ENCODE peak calls at places on chromosome 11, in four cellular contexts. N is IMR-90, I is HepG2, A is H1. C is an unnamed sample.

GRCh38 chr11:115104851-115105453 is 399.3 kb downstream of the CADM1 start:
- DNase-seq in N (no peak), I (no peak), A (no peak), C (no peak)

GRCh38 chr11:124123587-124123986 is 8.3 kb downstream of the VWA5A start:
- DNase-seq in N (no peak), I (no peak), A (no peak), C (peak; percentile 22)

GRCh38 chr11:128776434-128777284 is 82.8 kb downstream of the FLI1 start:
- DNase-seq in N (peak; percentile 33), I (no peak), A (no peak), C (peak; percentile 56)

GRCh38 chr11:36622431-36623136 is 24.5 kb upstream of the RAG2 start:
- DNase-seq in N (peak; percentile 36), I (peak; percentile 31), A (no peak), C (peak; percentile 7)

GRCh38 chr11:65301491-65302329 is 13.0 kb upstream of the CDC42EP2 start:
- DNase-seq in N (peak; percentile 50), I (no peak), A (no peak), C (peak; percentile 63)

GRCh38 chr11:12288212-12288933 is 89.0 kb upstream of the PARVA start:
- DNase-seq in N (peak; percentile 94), I (peak; percentile 58), A (peak; percentile 82), C (peak; percentile 85)

GRCh38 chr11:70934999-70935768 is 317.2 kb downstream of the SHANK2 start:
- DNase-seq in N (peak; percentile 7), I (peak; percentile 10), A (no peak), C (no peak)

GRCh38 chr11:24509114-24509513 is 12.3 kb downstream of the LUZP2 start:
- DNase-seq in N (peak; percentile 41), I (no peak), A (no peak), C (no peak)

GRCh38 chr11:2142762-2143202 is 3.6 kb upstream of the IGF2 start:
- DNase-seq in N (peak; percentile 52), I (no peak), A (no peak), C (no peak)

GRCh38 chr11:43825217-43825816 is 55.3 kb upstream of the ALKBH3 start:
- DNase-seq in N (peak; percentile 35), I (peak; percentile 8), A (no peak), C (peak; percentile 56)

GRCh38 chr11:47791774-47792173 is 24.6 kb upstream of the FNBP4 start:
- DNase-seq in N (peak; percentile 28), I (no peak), A (no peak), C (no peak)

GRCh38 chr11:2726964-2727363 is 27.2 kb upstream of the KCNQ1OT1 start:
- DNase-seq in N (no peak), I (no peak), A (no peak), C (no peak)

GRCh38 chr11:117819096-117820040 is 5.2 kb downstream of the FXYD2 start:
- DNase-seq in N (peak; percentile 63), I (peak; percentile 61), A (peak; percentile 54), C (peak; percentile 59)

GRCh38 chr11:126400019-126400962 is 44.8 kb downstream of the ST3GAL4 start:
- DNase-seq in N (no peak), I (no peak), A (no peak), C (no peak)

GRCh38 chr11:126404367-126404766 is 48.9 kb downstream of the ST3GAL4 start:
- DNase-seq in N (peak; percentile 18), I (no peak), A (no peak), C (no peak)

GRCh38 chr11:126403658-126404057 is 48.2 kb downstream of the ST3GAL4 start:
- DNase-seq in N (no peak), I (no peak), A (no peak), C (no peak)

GRCh38 chr11:126405374-126405773 is 49.9 kb downstream of the ST3GAL4 start:
- DNase-seq in N (no peak), I (no peak), A (no peak), C (no peak)

DNA sequence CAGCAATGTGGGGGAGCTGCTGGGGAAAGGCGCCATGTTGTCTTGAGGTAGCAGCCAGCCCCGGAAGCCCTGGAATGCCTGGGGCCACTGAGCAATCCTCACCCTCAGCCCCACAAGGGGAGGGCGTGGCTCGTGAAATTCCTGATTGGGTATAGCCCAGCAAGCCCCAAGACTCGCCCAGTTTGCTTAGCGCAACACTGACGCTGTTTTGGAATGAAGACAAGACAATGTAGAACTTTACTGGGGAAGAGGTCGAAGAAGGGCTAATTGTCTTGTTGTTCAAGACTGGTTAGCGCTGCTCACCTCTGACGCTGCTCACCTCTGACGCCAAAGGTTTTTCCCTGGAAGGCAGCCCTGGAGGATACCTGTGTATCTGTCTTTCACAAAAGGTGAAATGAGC is 47.6 kb downstream of the ST3GAL4 start:
- DNase-seq in N (no peak), I (no peak), A (no peak), C (no peak)
- H2AFZ ChIP-seq in N (no peak overlapping the region), I (no peak overlapping the region), A (no peak overlapping the region), C (no peak overlapping the region)

GRCh38 chr11:94524293-94524692 is 12.0 kb downstream of the C11orf97 start:
- DNase-seq in N (no peak), I (no peak), A (no peak), C (no peak)
- TF ChIP-seq MAFK in N (no peak), I (no peak), A (no peak), C (no peak)

GRCh38 chr11:17375547-17375946 is 12.9 kb downstream of the KCNJ11 start:
- DNase-seq in N (no peak), I (no peak), A (no peak), C (no peak)
- H2AFZ ChIP-seq in N (no peak overlapping the region), I (no peak overlapping the region), A (no peak overlapping the region), C (no peak overlapping the region)

DNA sequence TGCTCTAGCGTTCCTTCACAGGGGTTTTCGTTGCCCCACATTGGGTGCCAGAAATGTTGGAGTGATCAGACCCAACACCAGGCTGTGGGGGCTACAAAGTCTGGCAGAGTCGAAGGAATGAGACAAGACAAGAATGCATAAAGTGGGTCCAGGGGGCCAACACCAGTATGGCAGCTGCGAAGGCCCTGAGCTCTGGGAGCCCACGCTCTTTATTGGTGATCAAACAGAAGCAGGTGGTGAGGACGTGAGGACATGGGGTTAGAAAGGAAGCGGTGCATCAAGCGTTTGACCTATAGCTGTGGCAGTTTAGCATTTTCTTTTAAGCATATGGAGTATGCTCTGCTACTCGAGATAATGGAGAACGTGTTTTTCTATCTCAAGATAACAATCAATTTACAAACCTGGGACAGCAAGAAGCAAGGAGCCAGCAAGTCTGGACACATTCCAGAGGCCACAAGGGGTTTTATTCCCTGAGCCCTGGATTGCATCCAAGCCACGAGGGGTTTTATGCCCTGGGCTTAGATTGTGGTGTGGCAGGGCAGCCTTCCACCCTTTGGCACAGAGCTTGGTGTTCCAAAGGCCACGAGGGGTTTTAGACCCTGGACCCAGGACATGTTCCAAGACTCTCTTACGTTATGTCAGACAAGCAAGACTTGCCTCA is 3.9 kb upstream of the DNAJB13 start:
- DNase-seq in N (no peak), I (no peak), A (no peak), C (no peak)
- TF ChIP-seq MAFK in N (no peak), I (no peak), A (no peak), C (no peak)

GRCh38 chr11:69534166-69534530 is 52.7 kb downstream of the LINC01488 start:
- DNase-seq in N (no peak), I (no peak), A (no peak), C (peak; percentile 11)
- H2AFZ ChIP-seq in N (peak overlapping the region; percentile 21), I (no peak overlapping the region), A (no peak overlapping the region), C (no peak overlapping the region)

DNA sequence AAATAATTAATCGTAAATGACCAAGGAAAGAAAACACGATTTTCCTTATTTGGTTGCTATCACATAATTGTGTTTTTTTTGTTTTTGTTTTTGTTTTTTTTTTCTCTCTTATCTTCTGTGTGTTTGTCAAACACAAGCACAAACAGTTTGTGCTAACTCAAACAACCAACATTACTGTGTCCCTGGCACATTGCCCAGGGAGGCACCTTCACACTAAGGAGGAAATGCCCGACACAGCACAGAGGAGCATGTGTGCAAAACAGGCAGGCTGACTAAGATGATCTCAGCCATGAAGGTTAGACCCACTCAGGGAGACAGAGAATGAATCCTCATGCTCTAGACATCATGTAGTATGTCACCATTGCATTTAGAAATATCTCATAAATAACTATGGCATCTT is 130.1 kb downstream of the SOX6 start:
- DNase-seq in N (peak; percentile 67), I (peak; percentile 56), A (no peak), C (peak; percentile 55)
- TF ChIP-seq MAFK in N (no peak), I (peak; percentile 20), A (no peak), C (no peak)

GRCh38 chr11:46207270-46207669 is 70.2 kb upstream of the CREB3L1 start:
- DNase-seq in N (no peak), I (no peak), A (no peak), C (peak; percentile 83)

GRCh38 chr11:46212720-46213119 is 64.7 kb upstream of the CREB3L1 start:
- DNase-seq in N (no peak), I (no peak), A (no peak), C (no peak)

GRCh38 chr11:46210133-46210636 is 67.3 kb upstream of the CREB3L1 start:
- DNase-seq in N (peak; percentile 72), I (peak; percentile 27), A (no peak), C (peak; percentile 52)

GRCh38 chr11:46208803-46209202 is 68.7 kb upstream of the CREB3L1 start:
- DNase-seq in N (no peak), I (no peak), A (no peak), C (no peak)

GRCh38 chr11:46210856-46211255 is 66.6 kb upstream of the CREB3L1 start:
- DNase-seq in N (no peak), I (no peak), A (no peak), C (no peak)
- H2AFZ ChIP-seq in N (no peak overlapping the region), I (no peak overlapping the region), A (no peak overlapping the region), C (peak overlapping the region; percentile 83)

GRCh38 chr11:74950374-74950969 is 1.4 kb downstream of the SPCS2 start:
- DNase-seq in N (no peak), I (peak; percentile 7), A (no peak), C (no peak)

GRCh38 chr11:74948898-74949747 is at the start of the genes SPCS2 and XRRA1:
- DNase-seq in N (peak; percentile 99), I (peak; percentile 95), A (peak; percentile 97), C (peak; percentile 99)

GRCh38 chr11:74948546-74948897 is 369 bp downstream of the XRRA1 start:
- DNase-seq in N (no peak), I (peak; percentile 22), A (no peak), C (no peak)

GRCh38 chr11:74951241-74951640 is 2.2 kb downstream of the SPCS2 start:
- DNase-seq in N (no peak), I (no peak), A (no peak), C (no peak)

DNA sequence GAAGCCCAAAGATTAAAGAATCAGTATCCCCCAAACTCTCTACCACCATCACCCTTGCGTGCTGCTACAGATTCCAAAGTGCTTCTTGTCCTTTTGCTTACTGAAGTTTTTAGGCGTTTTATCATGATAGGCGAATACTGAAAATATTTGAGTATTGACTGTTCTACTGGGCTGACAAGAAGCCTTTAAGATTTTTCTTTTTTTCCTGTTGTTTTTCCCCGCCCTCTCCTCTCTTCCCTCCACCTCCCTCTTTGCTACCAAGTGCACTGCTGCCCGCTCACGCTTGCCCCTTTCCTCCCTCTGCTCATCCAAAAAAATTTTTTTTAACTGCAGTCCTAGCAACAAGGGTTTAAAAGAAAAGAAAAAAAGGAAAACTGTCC is 672 bp downstream of the SPCS2 start:
- DNase-seq in N (peak; percentile 24), I (no peak), A (no peak), C (no peak)
- TF ChIP-seq MAFK in N (no peak), I (no peak), A (no peak), C (no peak)

GRCh38 chr11:4076774-4077173 is 17.8 kb upstream of the RRM1 start:
- DNase-seq in N (no peak), I (no peak), A (no peak), C (no peak)

GRCh38 chr11:4071325-4071724 is 23.3 kb upstream of the RRM1 start:
- DNase-seq in N (no peak), I (no peak), A (no peak), C (no peak)

GRCh38 chr11:4072668-4073285 is 21.8 kb upstream of the RRM1 start:
- DNase-seq in N (peak; percentile 80), I (peak; percentile 72), A (no peak), C (peak; percentile 69)

GRCh38 chr11:4071828-4072421 is 22.7 kb upstream of the RRM1 start:
- DNase-seq in N (no peak), I (no peak), A (no peak), C (no peak)

GRCh38 chr11:4074266-4074665 is 20.3 kb upstream of the RRM1 start:
- DNase-seq in N (no peak), I (no peak), A (no peak), C (no peak)
- H2AFZ ChIP-seq in N (no peak overlapping the region), I (no peak overlapping the region), A (no peak overlapping the region), C (no peak overlapping the region)